ENCODE peak calls at places on chromosomes 16 and 17, in eight cellular contexts. One of them, this sample, is unnamed. For H3K4me1, the result is how much of the 10 kb centered on the place peaks cover.

GRCh38 chr17:31888124-31888523 is 13.4 kb downstream of the UTP6 start:
- DNase-seq in right lobe of liver: no peak
- DNase-seq in endodermal cell: no peak
- DNase-seq in pancreas: no peak
- DNase-seq in Caco-2: no peak
- DNase-seq in Panc1: no peak
- DNase-seq in small intestine: no peak
- DNase-seq in PC-3: no peak
- DNase-seq in this sample: no peak

GRCh38 chr16:78740269-78740668 is 640.8 kb downstream of the WWOX start:
- DNase-seq in endodermal cell: no peak
- DNase-seq in PC-3: no peak
- DNase-seq in pancreas: no peak
- DNase-seq in right lobe of liver: peak
- DNase-seq in small intestine: peak
- DNase-seq in Panc1: no peak
- DNase-seq in Caco-2: no peak
- DNase-seq in this sample: no peak

GRCh38 chr16:86450691-86451090 is 59.6 kb upstream of the FOXF1 start:
- DNase-seq in Caco-2: no peak
- DNase-seq in PC-3: no peak
- DNase-seq in small intestine: no peak
- DNase-seq in Panc1: no peak
- DNase-seq in right lobe of liver: no peak
- DNase-seq in endodermal cell: no peak
- DNase-seq in pancreas: no peak
- DNase-seq in this sample: no peak

GRCh38 chr17:43982171-43982570 is 22.3 kb upstream of the NAGS start:
- DNase-seq in small intestine: no peak
- DNase-seq in PC-3: no peak
- DNase-seq in right lobe of liver: no peak
- DNase-seq in Caco-2: no peak
- DNase-seq in pancreas: no peak
- DNase-seq in endodermal cell: no peak
- DNase-seq in Panc1: no peak
- DNase-seq in this sample: no peak

GRCh38 chr17:57380055-57380356 is 123.7 kb downstream of the MSI2 start:
- DNase-seq in Panc1: no peak
- DNase-seq in Caco-2: no peak
- DNase-seq in endodermal cell: no peak
- DNase-seq in PC-3: no peak
- DNase-seq in right lobe of liver: no peak
- DNase-seq in pancreas: no peak
- DNase-seq in small intestine: no peak
- DNase-seq in this sample: no peak

GRCh38 chr17:28404007-28404406 is 2.0 kb downstream of the SLC46A1 start:
- DNase-seq in PC-3: no peak
- DNase-seq in endodermal cell: no peak
- DNase-seq in small intestine: peak
- DNase-seq in right lobe of liver: no peak
- DNase-seq in pancreas: no peak
- DNase-seq in Panc1: no peak
- DNase-seq in Caco-2: no peak
- DNase-seq in this sample: no peak

GRCh38 chr16:57981636-57982035 is 10.7 kb upstream of the CNGB1 start:
- DNase-seq in endodermal cell: no peak
- DNase-seq in pancreas: no peak
- DNase-seq in PC-3: no peak
- DNase-seq in right lobe of liver: no peak
- DNase-seq in Panc1: no peak
- DNase-seq in Caco-2: no peak
- DNase-seq in small intestine: no peak
- DNase-seq in this sample: no peak

GRCh38 chr16:66616169-66616568 is 11.7 kb downstream of the CMTM3 start:
- DNase-seq in Panc1: no peak
- DNase-seq in small intestine: no peak
- DNase-seq in endodermal cell: no peak
- DNase-seq in PC-3: no peak
- DNase-seq in right lobe of liver: no peak
- DNase-seq in Caco-2: no peak
- DNase-seq in pancreas: no peak
- DNase-seq in this sample: no peak

GRCh38 chr17:7573324-7574080 is 5.9 kb upstream of the CD68 start:
- DNase-seq in endodermal cell: peak
- DNase-seq in Panc1: no peak
- DNase-seq in pancreas: peak
- DNase-seq in Caco-2: peak
- DNase-seq in PC-3: peak
- DNase-seq in right lobe of liver: peak
- DNase-seq in small intestine: peak
- DNase-seq in this sample: peak

GRCh38 chr17:8726477-8726876 is 18.2 kb downstream of the CCDC42 start:
- DNase-seq in small intestine: no peak
- DNase-seq in pancreas: no peak
- DNase-seq in Panc1: no peak
- DNase-seq in endodermal cell: no peak
- DNase-seq in right lobe of liver: no peak
- DNase-seq in PC-3: no peak
- DNase-seq in Caco-2: no peak
- DNase-seq in this sample: no peak

GRCh38 chr16:79328327-79329162 is 272.0 kb downstream of the MAF start:
- DNase-seq in right lobe of liver: no peak
- DNase-seq in Caco-2: no peak
- DNase-seq in endodermal cell: peak
- DNase-seq in PC-3: no peak
- DNase-seq in small intestine: no peak
- DNase-seq in pancreas: no peak
- DNase-seq in Panc1: no peak
- DNase-seq in this sample: no peak

GRCh38 chr17:15651001-15651582 is 31.6 kb upstream of the FBXW10B start:
- DNase-seq in endodermal cell: peak
- DNase-seq in pancreas: no peak
- DNase-seq in small intestine: peak
- DNase-seq in Panc1: peak
- DNase-seq in Caco-2: peak
- DNase-seq in PC-3: peak
- DNase-seq in right lobe of liver: no peak
- DNase-seq in this sample: no peak

GRCh38 chr16:57169327-57169726 is 16.5 kb downstream of the PSME3IP1 start:
- DNase-seq in pancreas: no peak
- DNase-seq in small intestine: no peak
- DNase-seq in Caco-2: no peak
- DNase-seq in Panc1: no peak
- DNase-seq in right lobe of liver: no peak
- DNase-seq in endodermal cell: no peak
- DNase-seq in PC-3: no peak
- DNase-seq in this sample: no peak

DNA sequence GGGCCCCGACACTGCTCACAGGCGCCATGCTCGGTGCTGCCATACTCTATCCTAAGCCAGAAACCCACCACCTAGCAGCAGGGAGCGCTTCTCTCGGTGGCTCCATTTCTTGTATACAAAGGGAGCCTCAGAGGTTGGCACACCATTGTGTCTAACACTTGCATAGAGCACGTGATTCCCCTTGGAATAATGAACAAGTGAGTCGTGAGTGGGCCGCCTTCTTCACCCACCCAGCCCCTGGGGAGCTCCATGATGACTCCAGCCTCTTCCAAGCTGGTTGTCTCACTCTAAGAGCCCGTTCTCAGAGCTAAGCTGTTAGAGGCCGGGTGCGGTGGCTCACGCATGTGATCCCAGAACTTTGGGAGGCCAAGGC is 82.3 kb upstream of the ZNF469 start:
- DNase-seq in pancreas: no peak
- DNase-seq in PC-3: no peak
- DNase-seq in right lobe of liver: no peak
- DNase-seq in small intestine: no peak
- DNase-seq in endodermal cell: no peak
- DNase-seq in Caco-2: no peak
- DNase-seq in Panc1: no peak
- DNase-seq in this sample: no peak
- H3K4me1 ChIP-seq in pancreas: under half
- H3K4me1 ChIP-seq in PC-3: under half
- H3K4me1 ChIP-seq in right lobe of liver: under half
- H3K4me1 ChIP-seq in small intestine: under half
- H3K4me1 ChIP-seq in endodermal cell: under half
- H3K4me1 ChIP-seq in Caco-2: under half
- H3K4me1 ChIP-seq in Panc1: under half
- H3K4me1 ChIP-seq in this sample: under half

DNA sequence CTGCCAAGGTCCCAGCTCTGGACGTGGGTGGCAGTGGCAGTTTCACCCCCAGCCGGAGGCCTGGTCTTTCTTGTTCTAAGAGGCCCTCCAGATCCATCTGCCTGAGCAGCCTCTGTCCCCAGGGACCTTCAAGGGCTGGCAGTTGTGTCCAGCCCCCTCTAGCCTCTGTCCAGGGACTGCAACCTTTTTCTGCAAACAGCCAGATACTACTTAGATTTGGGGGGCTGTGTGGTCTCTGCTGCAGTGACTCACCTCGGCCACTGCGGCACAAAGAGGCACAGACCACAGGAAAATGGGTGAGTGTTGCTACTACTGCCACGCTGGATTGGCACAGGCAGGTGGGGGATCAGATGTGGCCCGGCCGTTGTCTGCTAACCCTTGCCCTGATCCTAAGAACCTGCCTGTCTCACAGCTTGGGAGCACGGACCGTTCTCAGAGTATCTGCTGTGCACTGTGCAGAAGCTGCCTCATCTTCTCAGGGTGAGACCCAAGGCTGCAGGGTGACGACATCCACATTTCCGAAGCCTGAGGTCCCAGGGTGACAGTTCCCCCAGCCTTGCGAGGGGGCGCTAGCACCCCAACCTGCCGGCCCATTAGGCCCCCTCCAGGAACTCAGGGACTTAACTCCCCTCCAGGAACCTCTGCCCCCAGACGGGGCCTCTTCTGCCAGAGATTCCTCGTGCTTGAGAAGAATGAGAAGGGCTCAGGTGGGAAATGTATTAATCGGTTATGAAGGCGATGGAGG is 27.6 kb downstream of the MXRA7 start:
- DNase-seq in Caco-2: no peak
- DNase-seq in PC-3: no peak
- DNase-seq in small intestine: no peak
- DNase-seq in pancreas: no peak
- DNase-seq in endodermal cell: peak
- DNase-seq in right lobe of liver: no peak
- DNase-seq in Panc1: no peak
- DNase-seq in this sample: no peak
- H3K4me1 ChIP-seq in Caco-2: under half
- H3K4me1 ChIP-seq in PC-3: under half
- H3K4me1 ChIP-seq in small intestine: under half
- H3K4me1 ChIP-seq in pancreas: under half
- H3K4me1 ChIP-seq in endodermal cell: under half
- H3K4me1 ChIP-seq in right lobe of liver: under half
- H3K4me1 ChIP-seq in Panc1: under half
- H3K4me1 ChIP-seq in this sample: under half

DNA sequence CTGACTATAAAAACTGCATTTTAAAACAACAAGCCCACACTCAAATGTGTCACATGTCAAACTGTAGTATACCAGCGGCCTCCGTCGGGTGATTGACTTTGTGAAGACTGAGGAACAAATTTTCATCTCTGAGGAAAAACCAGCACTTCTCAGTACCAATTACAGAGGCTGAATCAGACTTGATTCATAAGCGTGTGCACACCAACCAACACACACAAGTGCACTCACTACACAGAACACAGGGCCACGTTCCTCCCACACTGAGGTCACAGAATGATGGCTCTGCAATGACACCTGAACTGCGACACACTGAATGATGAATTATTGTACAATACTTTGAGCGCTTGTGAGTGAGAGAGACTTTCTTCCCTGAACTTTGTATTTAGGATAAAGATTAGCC is 29.6 kb downstream of the XPO6 start:
- DNase-seq in Caco-2: no peak
- DNase-seq in PC-3: no peak
- DNase-seq in small intestine: no peak
- DNase-seq in endodermal cell: no peak
- DNase-seq in Panc1: no peak
- DNase-seq in pancreas: no peak
- DNase-seq in right lobe of liver: no peak
- DNase-seq in this sample: no peak
- H3K4me1 ChIP-seq in Caco-2: under half
- H3K4me1 ChIP-seq in PC-3: under half
- H3K4me1 ChIP-seq in small intestine: under half
- H3K4me1 ChIP-seq in endodermal cell: under half
- H3K4me1 ChIP-seq in Panc1: under half
- H3K4me1 ChIP-seq in pancreas: under half
- H3K4me1 ChIP-seq in right lobe of liver: under half
- H3K4me1 ChIP-seq in this sample: under half

GRCh38 chr16:12260647-12261262 is 284.2 kb downstream of the SNX29 start:
- DNase-seq in Caco-2: peak
- DNase-seq in endodermal cell: peak
- DNase-seq in Panc1: no peak
- DNase-seq in PC-3: no peak
- DNase-seq in pancreas: no peak
- DNase-seq in small intestine: no peak
- DNase-seq in right lobe of liver: no peak
- DNase-seq in this sample: no peak
- H3K4me1 ChIP-seq in Caco-2: under half
- H3K4me1 ChIP-seq in endodermal cell: under half
- H3K4me1 ChIP-seq in Panc1: under half
- H3K4me1 ChIP-seq in PC-3: under half
- H3K4me1 ChIP-seq in pancreas: under half
- H3K4me1 ChIP-seq in small intestine: under half
- H3K4me1 ChIP-seq in right lobe of liver: under half
- H3K4me1 ChIP-seq in this sample: under half

GRCh38 chr16:53781023-53781605 is 77.2 kb downstream of the FTO start:
- DNase-seq in PC-3: peak
- DNase-seq in right lobe of liver: no peak
- DNase-seq in Panc1: no peak
- DNase-seq in small intestine: no peak
- DNase-seq in Caco-2: no peak
- DNase-seq in endodermal cell: no peak
- DNase-seq in pancreas: no peak
- DNase-seq in this sample: no peak

GRCh38 chr16:53782148-53782547 is 78.2 kb downstream of the FTO start:
- DNase-seq in endodermal cell: no peak
- DNase-seq in right lobe of liver: peak
- DNase-seq in small intestine: no peak
- DNase-seq in PC-3: peak
- DNase-seq in Panc1: no peak
- DNase-seq in Caco-2: no peak
- DNase-seq in pancreas: no peak
- DNase-seq in this sample: no peak

GRCh38 chr16:53780051-53780450 is 76.1 kb downstream of the FTO start:
- DNase-seq in Panc1: no peak
- DNase-seq in endodermal cell: no peak
- DNase-seq in PC-3: peak
- DNase-seq in Caco-2: peak
- DNase-seq in small intestine: peak
- DNase-seq in pancreas: no peak
- DNase-seq in right lobe of liver: no peak
- DNase-seq in this sample: peak

GRCh38 chr16:53775821-53776431 is 72.0 kb downstream of the FTO start:
- DNase-seq in Caco-2: peak
- DNase-seq in Panc1: no peak
- DNase-seq in PC-3: peak
- DNase-seq in endodermal cell: no peak
- DNase-seq in pancreas: peak
- DNase-seq in small intestine: no peak
- DNase-seq in right lobe of liver: peak
- DNase-seq in this sample: no peak

GRCh38 chr16:53779186-53779585 is 75.2 kb downstream of the FTO start:
- DNase-seq in PC-3: no peak
- DNase-seq in small intestine: no peak
- DNase-seq in Caco-2: no peak
- DNase-seq in pancreas: no peak
- DNase-seq in Panc1: no peak
- DNase-seq in endodermal cell: no peak
- DNase-seq in right lobe of liver: no peak
- DNase-seq in this sample: no peak
- H3K4me1 ChIP-seq in PC-3: half or more
- H3K4me1 ChIP-seq in small intestine: under half
- H3K4me1 ChIP-seq in Caco-2: half or more
- H3K4me1 ChIP-seq in pancreas: under half
- H3K4me1 ChIP-seq in Panc1: half or more
- H3K4me1 ChIP-seq in endodermal cell: under half
- H3K4me1 ChIP-seq in right lobe of liver: under half
- H3K4me1 ChIP-seq in this sample: under half